ENCODE peak calls at places on chromosomes 11 and 22, in seven cellular contexts. G is mammary epithelial cell, H is cardiac muscle cell, Q is colonic mucosa, S is ovary, B is spleen, R is hepatocyte. J is an unnamed sample. For H3K9me3 and H3K4me1, the result is how much of the 10 kb centered on the place peaks cover.

GRCh38 chr11:92845390-92846185 is 123.9 kb upstream of the MTNR1B start:
- DNase-seq in Q (no peak), B (no peak), H (no peak), G (peak), R (no peak), S (no peak), J (no peak)

GRCh38 chr11:65773784-65774411 is 6.9 kb downstream of the AP5B1 start:
- DNase-seq in B (no peak), Q (no peak), H (no peak), R (no peak), S (no peak), G (peak), J (no peak)

GRCh38 chr22:27032121-27032761 is 374.9 kb downstream of the MIAT start:
- DNase-seq in G (no peak), S (peak), B (no peak), Q (no peak), H (peak), R (no peak), J (peak)

GRCh38 chr11:94740975-94741707 is 27.0 kb upstream of the AMOTL1 start:
- DNase-seq in R (peak), G (peak), H (peak), B (no peak), Q (no peak), S (peak), J (peak)

GRCh38 chr11:134951305-134951700 is 539.3 kb upstream of the B3GAT1 start:
- DNase-seq in Q (no peak), B (no peak), H (peak), G (no peak), R (peak), S (no peak), J (no peak)

GRCh38 chr11:66861774-66862558 is 5.1 kb downstream of the LRFN4 start:
- DNase-seq in Q (no peak), R (no peak), G (no peak), S (no peak), B (no peak), H (no peak), J (no peak)

GRCh38 chr22:36355894-36356293 is 31.9 kb downstream of the MYH9 start:
- DNase-seq in B (no peak), R (no peak), S (no peak), Q (no peak), G (no peak), H (no peak), J (no peak)

GRCh38 chr22:44313385-44314006 is 745 bp upstream of the SHISAL1 start:
- DNase-seq in Q (no peak), G (no peak), S (no peak), B (no peak), R (no peak), H (no peak), J (no peak)

GRCh38 chr11:75339685-75340409 is 11.6 kb downstream of the ARRB1 start:
- DNase-seq in Q (peak), G (no peak), R (no peak), B (no peak), H (no peak), S (no peak), J (no peak)

GRCh38 chr11:126355324-126355925 is at the start of gene ST3GAL4:
- DNase-seq in G (peak), S (peak), R (peak), B (peak), H (peak), Q (peak), J (no peak)

GRCh38 chr11:77069336-77069968 is 2.7 kb downstream of the CAPN5 start:
- DNase-seq in G (no peak), S (no peak), R (no peak), B (no peak), H (no peak), Q (no peak), J (no peak)

GRCh38 chr11:77066229-77067023 is at the start of gene CAPN5:
- DNase-seq in H (peak), B (peak), Q (peak), S (peak), G (peak), R (peak), J (peak)

GRCh38 chr11:77065878-77066228 is 918 bp upstream of the CAPN5 start:
- DNase-seq in Q (peak), H (peak), G (no peak), B (no peak), R (peak), S (peak), J (no peak)

GRCh38 chr11:77068461-77069335 is 1.9 kb downstream of the CAPN5 start:
- DNase-seq in Q (no peak), S (no peak), G (no peak), B (no peak), R (no peak), H (no peak), J (no peak)

DNA sequence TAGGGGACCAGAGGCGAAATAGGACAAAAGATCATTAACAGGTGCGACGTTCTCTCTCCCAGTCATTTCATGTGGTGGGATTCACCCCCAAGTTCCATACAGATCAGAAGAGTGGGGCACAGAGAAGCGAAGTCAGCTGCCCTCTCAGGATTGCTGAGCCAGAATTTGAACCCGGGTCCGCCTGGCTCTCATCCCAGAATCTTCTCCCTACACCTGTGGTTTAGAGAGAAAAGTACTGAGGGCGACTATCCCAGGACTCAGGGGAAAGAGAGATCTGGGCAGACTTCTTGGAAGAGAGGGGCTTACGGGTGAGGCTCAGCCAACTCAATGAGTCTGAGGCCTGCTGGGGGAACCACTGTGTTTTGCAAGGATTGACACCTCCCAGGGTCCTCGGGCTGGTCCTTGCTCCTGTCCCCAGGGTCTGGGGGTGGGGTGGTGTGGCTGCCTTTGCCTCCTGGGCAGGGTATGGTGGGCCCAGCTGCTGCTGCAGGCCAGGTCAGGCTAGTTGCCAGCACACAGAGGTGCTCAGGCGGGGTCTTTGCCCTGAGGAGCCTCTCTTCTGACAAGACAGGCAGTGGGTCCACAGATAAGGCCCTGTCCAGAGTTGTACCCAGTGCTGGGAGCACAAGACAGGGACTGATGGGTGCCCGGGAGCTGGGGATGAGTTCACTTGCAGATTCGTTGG is 1.1 kb downstream of the CAPN5 start:
- DNase-seq in R (no peak), H (no peak), S (no peak), Q (peak), G (no peak), B (no peak), J (no peak)
- H3K9me3 ChIP-seq in R (under half), H (under half), S (under half), Q (under half), G (under half), B (under half), J (under half)

DNA sequence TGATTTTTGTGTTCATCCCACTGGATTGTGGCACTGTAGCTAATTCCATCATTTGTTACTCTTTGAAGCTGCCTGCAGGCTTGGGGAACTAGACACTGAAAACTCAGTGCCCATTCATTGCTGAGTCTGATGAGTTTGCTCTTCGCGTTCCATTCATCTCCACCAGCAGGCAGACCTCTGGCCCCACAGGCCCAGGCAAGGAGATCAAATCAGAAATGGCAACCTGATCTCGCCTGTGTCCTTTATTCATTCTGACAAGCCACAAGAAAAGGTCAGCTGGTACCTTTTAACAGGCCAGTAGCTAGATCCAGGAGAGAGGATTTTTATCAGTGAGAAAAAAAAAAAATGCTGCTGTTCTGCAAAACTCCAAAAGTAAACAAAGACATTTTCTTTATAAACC is 742.5 kb downstream of the ETS1 start:
- DNase-seq in R (no peak), Q (no peak), B (no peak), S (no peak), H (no peak), G (no peak), J (no peak)
- H3K4me1 ChIP-seq in R (under half), Q (under half), B (under half), S (under half), H (under half), G (under half), J (under half)

GRCh38 chr11:2649848-2650247 is 49.9 kb downstream of the KCNQ1OT1 start:
- DNase-seq in G (no peak), S (no peak), H (no peak), R (no peak), Q (no peak), B (no peak), J (no peak)
- H3K9me3 ChIP-seq in G (under half), S (under half), H (under half), R (half or more), Q (under half), B (half or more), J (under half)

GRCh38 chr11:28105869-28106268 is 2.1 kb downstream of the KIF18A start:
- DNase-seq in Q (no peak), R (no peak), G (no peak), S (no peak), H (no peak), B (no peak), J (no peak)
- H3K4me1 ChIP-seq in Q (under half), R (under half), G (under half), S (under half), H (under half), B (under half), J (under half)

J was measured in iPS DF 6.9.